ENCODE peak calls at places on chromosomes 5 and 9, in six cellular contexts. P is GM23338, B is AG04450, C is right cardiac atrium, L is body of pancreas, K is endodermal cell. D is an unnamed sample. For H3K27me3, the result is how much of the 10 kb centered on the place peaks cover.

GRCh38 chr9:1722404-1722803 is 292.7 kb upstream of the SMARCA2 start:
- DNase-seq in P (peak), K (peak), B (no peak), C (no peak), L (no peak), D (no peak)

GRCh38 chr5:52786937-52787599 is 648 bp upstream of the ITGA1 start:
- DNase-seq in L (peak), K (peak), B (no peak), C (no peak), P (peak), D (no peak)

GRCh38 chr9:128503870-128504269 is 649 bp upstream of the GLE1 start:
- DNase-seq in P (peak), C (no peak), B (no peak), K (no peak), L (peak), D (peak)

GRCh38 chr5:132110930-132111329 is 37.3 kb downstream of the CSF2 start:
- DNase-seq in C (no peak), K (no peak), B (no peak), L (no peak), P (no peak), D (no peak)

GRCh38 chr9:75235632-75236031 is 147.3 kb downstream of the OSTF1 start:
- DNase-seq in B (no peak), L (peak), K (no peak), P (peak), C (no peak), D (no peak)

GRCh38 chr5:133947431-133947841 is 21.0 kb downstream of the C5orf15 start:
- DNase-seq in P (no peak), K (no peak), C (peak), B (no peak), L (peak), D (no peak)

GRCh38 chr9:16611001-16611400 is 259.5 kb downstream of the BNC2 start:
- DNase-seq in B (no peak), C (no peak), L (no peak), K (no peak), P (no peak), D (no peak)

GRCh38 chr5:75363726-75364495 is 26.9 kb downstream of the HMGCR start:
- DNase-seq in C (peak), B (no peak), L (peak), K (peak), P (peak), D (no peak)

DNA sequence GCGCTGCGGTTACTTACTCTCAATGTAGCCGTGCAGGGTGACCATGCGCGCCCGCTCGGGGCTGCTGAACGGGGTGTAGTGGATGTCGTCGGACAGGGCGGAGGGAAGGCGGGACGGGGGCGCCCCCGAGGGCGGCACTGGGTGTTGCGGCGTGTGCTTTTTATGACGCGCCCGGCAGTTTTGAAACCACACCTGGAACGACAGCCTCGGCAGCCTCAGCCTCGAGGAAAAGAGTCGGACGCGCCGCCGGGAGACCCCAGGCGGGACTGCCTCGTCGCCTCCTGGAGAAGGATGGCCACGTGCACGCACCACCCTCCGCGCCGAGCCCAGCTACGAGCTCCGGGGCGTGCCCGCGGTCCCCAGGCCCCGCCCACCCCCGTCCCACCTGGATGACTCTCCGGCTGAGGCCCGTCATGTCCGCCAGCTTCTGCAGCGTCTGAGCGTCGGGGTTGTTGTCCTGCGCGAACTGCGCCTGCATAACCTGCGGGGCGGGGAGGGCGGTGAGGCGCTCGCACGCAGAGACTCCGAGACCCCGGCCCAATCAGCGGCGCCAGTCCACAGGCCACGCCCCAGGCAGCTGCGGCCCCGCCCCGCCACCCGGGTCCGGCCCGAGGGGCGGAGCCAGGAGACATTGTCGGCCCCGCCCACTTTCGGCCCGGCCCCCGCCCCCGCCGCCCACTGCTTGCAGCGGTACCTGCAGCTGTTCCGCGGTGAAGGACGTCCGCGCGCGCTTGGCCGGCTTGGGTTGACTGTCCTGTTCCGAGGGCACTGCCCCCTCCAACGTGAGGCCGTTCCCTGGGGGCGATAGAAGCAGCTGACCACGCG is 15.0 kb downstream of the LHX6 start:
- DNase-seq in P (peak), C (no peak), B (no peak), L (peak), K (peak), D (peak)
- H3K27me3 ChIP-seq in P (half or more), C (under half), B (half or more), L (under half), K (half or more), D (under half)

GRCh38 chr9:34521406-34522045 is 1.3 kb downstream of the ENHO start:
- DNase-seq in C (no peak), B (no peak), P (no peak), L (no peak), K (no peak), D (no peak)

GRCh38 chr9:34524349-34524748 is 1.6 kb upstream of the ENHO start:
- DNase-seq in P (no peak), L (no peak), K (no peak), B (no peak), C (no peak), D (no peak)

GRCh38 chr9:34520505-34521385 is 2.0 kb downstream of the ENHO start:
- DNase-seq in C (no peak), K (no peak), L (no peak), B (no peak), P (no peak), D (no peak)

GRCh38 chr9:34522971-34523797 is at the start of gene ENHO:
- DNase-seq in P (peak), B (peak), K (peak), L (peak), C (peak), D (peak)

GRCh38 chr9:34522091-34522887 is 501 bp downstream of the ENHO start:
- DNase-seq in L (no peak), B (no peak), P (no peak), C (peak), K (no peak), D (peak)
- H3K4me3 ChIP-seq in L (no peak), B (peak), P (peak), C (peak), K (peak), D (peak)

GRCh38 chr5:1855075-1855474 is 27.6 kb downstream of the IRX4 start:
- DNase-seq in K (no peak), L (no peak), C (no peak), P (no peak), B (no peak), D (no peak)
- H3K27me3 ChIP-seq in K (under half), L (under half), C (under half), P (under half), B (half or more), D (under half)

GRCh38 chr5:141382469-141383294 is at the start of gene PCDHGA7:
- DNase-seq in C (no peak), P (no peak), K (no peak), L (no peak), B (no peak), D (no peak)
- H3K4me3 ChIP-seq in C (peak), P (no peak), K (no peak), L (no peak), B (peak), D (peak)

DNA sequence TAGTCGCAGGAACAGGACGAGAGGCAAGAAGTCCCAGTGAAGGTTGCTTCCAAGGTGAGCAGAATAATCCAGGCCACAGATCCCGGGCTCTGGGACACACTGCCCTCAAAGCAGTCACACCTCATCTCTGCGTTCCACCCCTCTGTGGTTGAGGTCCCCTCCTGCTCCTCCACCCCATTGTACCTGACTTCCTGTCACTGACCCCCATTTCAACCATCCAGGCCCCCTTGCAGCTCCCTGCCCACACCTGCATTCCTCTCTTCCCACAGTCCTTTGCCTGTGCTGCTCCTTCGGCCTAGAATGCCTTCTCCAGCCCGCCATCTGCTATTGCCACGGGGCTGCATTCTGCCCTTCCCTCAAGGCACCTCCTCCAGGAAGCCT is 73.5 kb downstream of the PAX5 start:
- DNase-seq in P (no peak), K (no peak), B (no peak), L (no peak), C (no peak), D (no peak)
- H3K27me3 ChIP-seq in P (under half), K (under half), B (under half), L (under half), C (under half), D (under half)

GRCh38 chr5:156641690-156642089 is 208.4 kb upstream of the PPP1R2B start:
- DNase-seq in P (no peak), C (no peak), B (no peak), L (no peak), K (no peak), D (no peak)

DNA sequence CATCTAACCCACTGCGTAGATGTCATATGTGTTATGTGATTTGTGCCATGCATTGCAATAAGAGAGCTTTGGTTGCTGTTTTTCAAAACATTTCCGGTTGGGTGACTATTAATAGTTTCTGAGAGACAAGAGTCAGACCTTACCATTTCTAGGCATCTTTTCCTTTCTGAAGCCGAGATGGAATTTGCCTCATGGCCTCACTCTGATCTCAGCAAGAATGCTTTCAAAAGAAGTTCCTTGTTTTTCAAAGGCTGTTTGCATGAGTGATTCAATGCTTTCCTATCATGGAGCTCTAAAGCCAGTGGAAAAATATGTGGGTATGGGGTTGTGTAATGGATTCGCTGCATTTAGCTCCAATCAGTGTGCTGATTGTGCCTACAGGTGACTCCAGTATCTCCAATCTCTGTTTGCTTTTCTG is 203.1 kb upstream of the PPP1R2B start:
- DNase-seq in C (no peak), L (no peak), K (no peak), P (no peak), B (no peak), D (no peak)
- H3K4me3 ChIP-seq in C (no peak), L (no peak), K (no peak), P (no peak), B (no peak), D (no peak)

GRCh38 chr5:170638051-170638450 is 134.2 kb downstream of the KCNIP1 start:
- DNase-seq in B (no peak), L (no peak), C (no peak), P (no peak), K (peak), D (no peak)

GRCh38 chr5:170639221-170639925 is 135.6 kb downstream of the KCNIP1 start:
- DNase-seq in C (no peak), K (no peak), L (no peak), P (no peak), B (no peak), D (no peak)

GRCh38 chr5:170636836-170637477 is 133.1 kb downstream of the KCNIP1 start:
- DNase-seq in K (peak), B (no peak), P (no peak), L (no peak), C (no peak), D (no peak)

GRCh38 chr5:170640731-170641588 is 137.1 kb downstream of the KCNIP1 start:
- DNase-seq in L (no peak), B (no peak), K (peak), P (no peak), C (no peak), D (no peak)

DNA sequence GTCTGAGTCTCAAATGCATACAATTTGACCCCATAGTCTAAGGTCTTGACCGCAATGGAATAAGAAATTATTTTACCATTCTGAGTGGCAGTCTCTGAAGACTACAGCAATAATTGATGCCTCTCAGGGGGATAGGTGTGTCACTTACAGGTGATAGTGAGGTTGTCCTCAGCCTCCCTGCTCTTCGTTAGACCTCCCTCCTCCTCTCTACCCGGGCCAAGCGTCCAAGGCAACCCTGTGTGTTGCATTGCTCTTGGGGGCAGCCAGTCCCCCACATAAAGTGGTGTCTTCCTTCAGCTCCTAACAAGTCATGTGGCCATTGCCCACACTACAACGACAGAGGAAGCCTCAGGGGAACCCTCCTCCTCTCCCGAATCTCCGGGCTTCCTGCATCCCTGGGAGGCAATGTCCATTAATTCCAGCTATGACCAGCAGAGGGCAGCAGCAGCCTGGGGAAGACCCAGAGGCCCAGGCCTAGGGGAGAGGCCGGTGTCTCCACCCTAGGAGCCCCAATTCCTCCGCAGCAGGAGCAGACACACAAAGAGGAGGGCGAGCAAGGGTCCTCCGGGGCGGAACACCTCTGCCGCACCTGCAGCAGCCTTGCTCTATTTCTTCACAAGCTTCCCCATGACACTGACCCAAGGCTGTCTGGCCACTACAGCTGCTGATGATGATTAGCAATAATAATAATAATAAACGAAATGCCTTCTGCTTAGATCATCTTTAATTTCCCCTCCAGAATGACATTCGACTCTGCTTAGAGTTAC is 134.8 kb downstream of the KCNIP1 start:
- DNase-seq in B (no peak), K (peak), L (peak), P (peak), C (peak), D (peak)
- H3K27me3 ChIP-seq in B (under half), K (under half), L (under half), P (under half), C (under half), D (under half)

GRCh38 chr5:159758189-159758588 is 158.1 kb upstream of the ADRA1B start:
- DNase-seq in K (no peak), L (no peak), B (no peak), C (no peak), P (no peak), D (no peak)

GRCh38 chr5:159763564-159763963 is 152.7 kb upstream of the ADRA1B start:
- DNase-seq in P (no peak), L (no peak), K (no peak), B (no peak), C (no peak), D (no peak)

GRCh38 chr5:159764283-159764927 is 151.9 kb upstream of the ADRA1B start:
- DNase-seq in K (no peak), B (peak), L (no peak), P (no peak), C (no peak), D (peak)

GRCh38 chr5:159762921-159763320 is 153.4 kb upstream of the ADRA1B start:
- DNase-seq in C (no peak), B (no peak), L (no peak), P (no peak), K (no peak), D (no peak)

GRCh38 chr5:159759791-159760300 is 156.4 kb upstream of the ADRA1B start:
- DNase-seq in L (no peak), B (no peak), C (no peak), K (no peak), P (no peak), D (no peak)
- H3K4me3 ChIP-seq in L (no peak), B (no peak), C (no peak), K (no peak), P (no peak), D (no peak)